ENCODE peak calls at places on chromosomes 11 and 22, in five cellular contexts. One of them, this sample, is unnamed.

GRCh38 chr11:63768232-63769043 is at the start of gene ZFTA:
- DNase-seq in NCI-H1092: peak
- DNase-seq in activated gamma-delta T cell treated with Interleukin-2 at 50 U/mL for 16 hours: peak
- DNase-seq in heart left ventricle: peak
- DNase-seq in fibroblast of pulmonary artery: peak
- DNase-seq in this sample: peak

GRCh38 chr22:17199131-17199731 is 20.0 kb downstream of the ADA2 start:
- DNase-seq in NCI-H1092: no peak
- DNase-seq in activated gamma-delta T cell treated with Interleukin-2 at 50 U/mL for 16 hours: no peak
- DNase-seq in heart left ventricle: peak
- DNase-seq in fibroblast of pulmonary artery: peak
- DNase-seq in this sample: no peak

GRCh38 chr11:116605543-116605942 is 167.2 kb downstream of the BUD13 start:
- DNase-seq in NCI-H1092: no peak
- DNase-seq in activated gamma-delta T cell treated with Interleukin-2 at 50 U/mL for 16 hours: no peak
- DNase-seq in heart left ventricle: peak
- DNase-seq in fibroblast of pulmonary artery: peak
- DNase-seq in this sample: peak

GRCh38 chr11:134385774-134386565 is 26.1 kb downstream of the B3GAT1 start:
- DNase-seq in NCI-H1092: peak
- DNase-seq in activated gamma-delta T cell treated with Interleukin-2 at 50 U/mL for 16 hours: no peak
- DNase-seq in heart left ventricle: no peak
- DNase-seq in fibroblast of pulmonary artery: no peak
- DNase-seq in this sample: no peak

GRCh38 chr22:48592931-48593330 is 1234.7 kb downstream of the BRD1 start:
- DNase-seq in NCI-H1092: no peak
- DNase-seq in activated gamma-delta T cell treated with Interleukin-2 at 50 U/mL for 16 hours: no peak
- DNase-seq in heart left ventricle: no peak
- DNase-seq in fibroblast of pulmonary artery: no peak
- DNase-seq in this sample: no peak

GRCh38 chr11:113553235-113553634 is 78.0 kb upstream of the DRD2 start:
- DNase-seq in NCI-H1092: no peak
- DNase-seq in activated gamma-delta T cell treated with Interleukin-2 at 50 U/mL for 16 hours: no peak
- DNase-seq in heart left ventricle: no peak
- DNase-seq in fibroblast of pulmonary artery: peak
- DNase-seq in this sample: peak

GRCh38 chr11:15568440-15568839 is 453.7 kb downstream of the INSC start:
- DNase-seq in NCI-H1092: no peak
- DNase-seq in activated gamma-delta T cell treated with Interleukin-2 at 50 U/mL for 16 hours: no peak
- DNase-seq in heart left ventricle: no peak
- DNase-seq in fibroblast of pulmonary artery: no peak
- DNase-seq in this sample: no peak

GRCh38 chr11:57761301-57762234 is at the start of gene CTNND1:
- DNase-seq in NCI-H1092: peak
- DNase-seq in activated gamma-delta T cell treated with Interleukin-2 at 50 U/mL for 16 hours: no peak
- DNase-seq in heart left ventricle: peak
- DNase-seq in fibroblast of pulmonary artery: peak
- DNase-seq in this sample: peak

GRCh38 chr11:128963744-128964340 is 21.2 kb upstream of the TP53AIP1 start:
- DNase-seq in NCI-H1092: no peak
- DNase-seq in activated gamma-delta T cell treated with Interleukin-2 at 50 U/mL for 16 hours: no peak
- DNase-seq in heart left ventricle: no peak
- DNase-seq in fibroblast of pulmonary artery: no peak
- DNase-seq in this sample: no peak

GRCh38 chr11:70729949-70730348 is 331.6 kb downstream of the CTTN start:
- DNase-seq in NCI-H1092: no peak
- DNase-seq in activated gamma-delta T cell treated with Interleukin-2 at 50 U/mL for 16 hours: no peak
- DNase-seq in heart left ventricle: no peak
- DNase-seq in fibroblast of pulmonary artery: no peak
- DNase-seq in this sample: no peak

GRCh38 chr11:4191031-4191571 is 96.5 kb downstream of the RRM1 start:
- DNase-seq in NCI-H1092: peak
- DNase-seq in activated gamma-delta T cell treated with Interleukin-2 at 50 U/mL for 16 hours: no peak
- DNase-seq in heart left ventricle: peak
- DNase-seq in fibroblast of pulmonary artery: no peak
- DNase-seq in this sample: no peak

GRCh38 chr22:46792061-46792796 is 29.8 kb downstream of the TBC1D22A start:
- DNase-seq in NCI-H1092: no peak
- DNase-seq in activated gamma-delta T cell treated with Interleukin-2 at 50 U/mL for 16 hours: no peak
- DNase-seq in heart left ventricle: no peak
- DNase-seq in fibroblast of pulmonary artery: no peak
- DNase-seq in this sample: no peak

GRCh38 chr11:12629601-12630313 is 44.5 kb upstream of the TEAD1 start:
- DNase-seq in NCI-H1092: no peak
- DNase-seq in activated gamma-delta T cell treated with Interleukin-2 at 50 U/mL for 16 hours: no peak
- DNase-seq in heart left ventricle: no peak
- DNase-seq in fibroblast of pulmonary artery: peak
- DNase-seq in this sample: no peak

GRCh38 chr11:92480519-92480918 is 255.9 kb downstream of the FAT3 start:
- DNase-seq in NCI-H1092: no peak
- DNase-seq in activated gamma-delta T cell treated with Interleukin-2 at 50 U/mL for 16 hours: no peak
- DNase-seq in heart left ventricle: no peak
- DNase-seq in fibroblast of pulmonary artery: peak
- DNase-seq in this sample: no peak

GRCh38 chr11:47950396-47950795 is 30.0 kb upstream of the PTPRJ start:
- DNase-seq in NCI-H1092: no peak
- DNase-seq in activated gamma-delta T cell treated with Interleukin-2 at 50 U/mL for 16 hours: peak
- DNase-seq in heart left ventricle: no peak
- DNase-seq in fibroblast of pulmonary artery: peak
- DNase-seq in this sample: no peak

GRCh38 chr11:46694095-46694494 is 6.3 kb downstream of the ARHGAP1 start:
- DNase-seq in NCI-H1092: no peak
- DNase-seq in activated gamma-delta T cell treated with Interleukin-2 at 50 U/mL for 16 hours: no peak
- DNase-seq in heart left ventricle: no peak
- DNase-seq in fibroblast of pulmonary artery: no peak
- DNase-seq in this sample: peak

GRCh38 chr11:11960687-11961086 is 47.7 kb downstream of the DKK3 start:
- DNase-seq in NCI-H1092: no peak
- DNase-seq in activated gamma-delta T cell treated with Interleukin-2 at 50 U/mL for 16 hours: peak
- DNase-seq in heart left ventricle: no peak
- DNase-seq in fibroblast of pulmonary artery: peak
- DNase-seq in this sample: no peak

GRCh38 chr11:9092846-9093778 is 1.7 kb upstream of the SCUBE2 start:
- DNase-seq in NCI-H1092: peak
- DNase-seq in activated gamma-delta T cell treated with Interleukin-2 at 50 U/mL for 16 hours: no peak
- DNase-seq in heart left ventricle: no peak
- DNase-seq in fibroblast of pulmonary artery: peak
- DNase-seq in this sample: no peak

GRCh38 chr11:130737866-130738431 is 178.3 kb downstream of the SNX19 start:
- DNase-seq in NCI-H1092: no peak
- DNase-seq in activated gamma-delta T cell treated with Interleukin-2 at 50 U/mL for 16 hours: no peak
- DNase-seq in heart left ventricle: peak
- DNase-seq in fibroblast of pulmonary artery: peak
- DNase-seq in this sample: peak

GRCh38 chr11:126007263-126007662 is 55.4 kb downstream of the CDON start:
- DNase-seq in NCI-H1092: no peak
- DNase-seq in activated gamma-delta T cell treated with Interleukin-2 at 50 U/mL for 16 hours: no peak
- DNase-seq in heart left ventricle: no peak
- DNase-seq in fibroblast of pulmonary artery: peak
- DNase-seq in this sample: peak

GRCh38 chr11:27406498-27407354 is 43.7 kb upstream of the CCDC34 start:
- DNase-seq in NCI-H1092: no peak
- DNase-seq in activated gamma-delta T cell treated with Interleukin-2 at 50 U/mL for 16 hours: no peak
- DNase-seq in heart left ventricle: no peak
- DNase-seq in fibroblast of pulmonary artery: peak
- DNase-seq in this sample: no peak

GRCh38 chr11:19162946-19163345 is 38.8 kb downstream of the CSRP3 start:
- DNase-seq in NCI-H1092: no peak
- DNase-seq in activated gamma-delta T cell treated with Interleukin-2 at 50 U/mL for 16 hours: no peak
- DNase-seq in heart left ventricle: no peak
- DNase-seq in fibroblast of pulmonary artery: no peak
- DNase-seq in this sample: no peak

GRCh38 chr11:79080506-79080905 is 360.3 kb downstream of the TENM4 start:
- DNase-seq in NCI-H1092: no peak
- DNase-seq in activated gamma-delta T cell treated with Interleukin-2 at 50 U/mL for 16 hours: no peak
- DNase-seq in heart left ventricle: no peak
- DNase-seq in fibroblast of pulmonary artery: peak
- DNase-seq in this sample: no peak

GRCh38 chr11:94740083-94740974 is 27.8 kb upstream of the AMOTL1 start:
- DNase-seq in NCI-H1092: peak
- DNase-seq in activated gamma-delta T cell treated with Interleukin-2 at 50 U/mL for 16 hours: no peak
- DNase-seq in heart left ventricle: peak
- DNase-seq in fibroblast of pulmonary artery: peak
- DNase-seq in this sample: no peak

GRCh38 chr11:119789766-119790407 is 60.9 kb upstream of the NECTIN1 start:
- DNase-seq in NCI-H1092: no peak
- DNase-seq in activated gamma-delta T cell treated with Interleukin-2 at 50 U/mL for 16 hours: no peak
- DNase-seq in heart left ventricle: no peak
- DNase-seq in fibroblast of pulmonary artery: no peak
- DNase-seq in this sample: no peak

GRCh38 chr11:118660646-118661424 is 18.6 kb downstream of the TREH start:
- DNase-seq in NCI-H1092: no peak
- DNase-seq in activated gamma-delta T cell treated with Interleukin-2 at 50 U/mL for 16 hours: no peak
- DNase-seq in heart left ventricle: peak
- DNase-seq in fibroblast of pulmonary artery: no peak
- DNase-seq in this sample: no peak

GRCh38 chr11:76589945-76590630 is 80.5 kb downstream of the LRRC32 start:
- DNase-seq in NCI-H1092: no peak
- DNase-seq in activated gamma-delta T cell treated with Interleukin-2 at 50 U/mL for 16 hours: no peak
- DNase-seq in heart left ventricle: no peak
- DNase-seq in fibroblast of pulmonary artery: no peak
- DNase-seq in this sample: no peak

GRCh38 chr11:31870609-31871309 is 59.6 kb upstream of the PAX6 start:
- DNase-seq in NCI-H1092: peak
- DNase-seq in activated gamma-delta T cell treated with Interleukin-2 at 50 U/mL for 16 hours: no peak
- DNase-seq in heart left ventricle: peak
- DNase-seq in fibroblast of pulmonary artery: peak
- DNase-seq in this sample: no peak

GRCh38 chr11:19872526-19873135 is 160.0 kb downstream of the NAV2 start:
- DNase-seq in NCI-H1092: peak
- DNase-seq in activated gamma-delta T cell treated with Interleukin-2 at 50 U/mL for 16 hours: no peak
- DNase-seq in heart left ventricle: no peak
- DNase-seq in fibroblast of pulmonary artery: no peak
- DNase-seq in this sample: no peak